ENCODE peak calls at places on chromosomes 1 and 21, in nine cellular contexts. One of them, this sample, is unnamed.

GRCh38 chr21:15278279-15278678 is 213.5 kb upstream of the NRIP1 start:
- DNase-seq in foreskin fibroblast: peak
- DNase-seq in progenitor cell of endocrine pancreas: no peak
- DNase-seq in OCI-LY7: no peak
- DNase-seq in body of pancreas: no peak
- DNase-seq in dorsolateral prefrontal cortex: no peak
- DNase-seq in H9: no peak
- DNase-seq in endothelial cell: no peak
- DNase-seq in epithelial cell of esophagus: no peak
- DNase-seq in this sample: no peak

GRCh38 chr1:34591751-34592629 is 162.9 kb upstream of the GJB5 start:
- DNase-seq in epithelial cell of esophagus: no peak
- DNase-seq in H9: no peak
- DNase-seq in progenitor cell of endocrine pancreas: no peak
- DNase-seq in dorsolateral prefrontal cortex: no peak
- DNase-seq in body of pancreas: no peak
- DNase-seq in foreskin fibroblast: no peak
- DNase-seq in OCI-LY7: no peak
- DNase-seq in endothelial cell: no peak
- DNase-seq in this sample: no peak

GRCh38 chr1:145992502-145992936 is 3.9 kb downstream of the TXNIP start:
- DNase-seq in dorsolateral prefrontal cortex: no peak
- DNase-seq in body of pancreas: no peak
- DNase-seq in H9: no peak
- DNase-seq in foreskin fibroblast: no peak
- DNase-seq in OCI-LY7: no peak
- DNase-seq in progenitor cell of endocrine pancreas: no peak
- DNase-seq in epithelial cell of esophagus: no peak
- DNase-seq in endothelial cell: no peak
- DNase-seq in this sample: no peak

GRCh38 chr1:173864179-173864867 is 3.5 kb downstream of the GAS5 start:
- DNase-seq in OCI-LY7: no peak
- DNase-seq in epithelial cell of esophagus: no peak
- DNase-seq in dorsolateral prefrontal cortex: no peak
- DNase-seq in progenitor cell of endocrine pancreas: no peak
- DNase-seq in foreskin fibroblast: no peak
- DNase-seq in H9: no peak
- DNase-seq in endothelial cell: no peak
- DNase-seq in body of pancreas: no peak
- DNase-seq in this sample: no peak

GRCh38 chr1:78649628-78650027 is at the start of gene IFI44:
- DNase-seq in epithelial cell of esophagus: peak
- DNase-seq in progenitor cell of endocrine pancreas: no peak
- DNase-seq in OCI-LY7: no peak
- DNase-seq in dorsolateral prefrontal cortex: peak
- DNase-seq in H9: no peak
- DNase-seq in body of pancreas: peak
- DNase-seq in foreskin fibroblast: peak
- DNase-seq in endothelial cell: no peak
- DNase-seq in this sample: peak

GRCh38 chr1:203056516-203056915 is 29.3 kb downstream of the MYOG start:
- DNase-seq in H9: no peak
- DNase-seq in epithelial cell of esophagus: no peak
- DNase-seq in foreskin fibroblast: no peak
- DNase-seq in OCI-LY7: no peak
- DNase-seq in dorsolateral prefrontal cortex: no peak
- DNase-seq in progenitor cell of endocrine pancreas: no peak
- DNase-seq in endothelial cell: no peak
- DNase-seq in body of pancreas: no peak
- DNase-seq in this sample: no peak

GRCh38 chr1:5273280-5274003 is 619.0 kb downstream of the AJAP1 start:
- DNase-seq in H9: no peak
- DNase-seq in foreskin fibroblast: no peak
- DNase-seq in epithelial cell of esophagus: no peak
- DNase-seq in dorsolateral prefrontal cortex: no peak
- DNase-seq in progenitor cell of endocrine pancreas: no peak
- DNase-seq in body of pancreas: no peak
- DNase-seq in OCI-LY7: peak
- DNase-seq in endothelial cell: no peak
- DNase-seq in this sample: no peak

GRCh38 chr1:212791261-212791675 is 309 bp downstream of the NSL1 start:
- DNase-seq in foreskin fibroblast: peak
- DNase-seq in H9: no peak
- DNase-seq in body of pancreas: no peak
- DNase-seq in endothelial cell: no peak
- DNase-seq in epithelial cell of esophagus: peak
- DNase-seq in dorsolateral prefrontal cortex: peak
- DNase-seq in progenitor cell of endocrine pancreas: no peak
- DNase-seq in OCI-LY7: no peak
- DNase-seq in this sample: no peak

GRCh38 chr1:223136086-223136485 is 7.0 kb downstream of the TLR5 start:
- DNase-seq in endothelial cell: no peak
- DNase-seq in epithelial cell of esophagus: no peak
- DNase-seq in H9: peak
- DNase-seq in dorsolateral prefrontal cortex: no peak
- DNase-seq in OCI-LY7: no peak
- DNase-seq in progenitor cell of endocrine pancreas: no peak
- DNase-seq in body of pancreas: no peak
- DNase-seq in foreskin fibroblast: no peak
- DNase-seq in this sample: no peak

GRCh38 chr1:223133824-223134435 is 9.1 kb downstream of the TLR5 start:
- DNase-seq in endothelial cell: peak
- DNase-seq in progenitor cell of endocrine pancreas: peak
- DNase-seq in foreskin fibroblast: peak
- DNase-seq in epithelial cell of esophagus: peak
- DNase-seq in H9: peak
- DNase-seq in body of pancreas: peak
- DNase-seq in OCI-LY7: peak
- DNase-seq in dorsolateral prefrontal cortex: peak
- DNase-seq in this sample: peak

GRCh38 chr1:223129229-223129851 is 13.7 kb downstream of the TLR5 start:
- DNase-seq in endothelial cell: peak
- DNase-seq in foreskin fibroblast: peak
- DNase-seq in progenitor cell of endocrine pancreas: peak
- DNase-seq in dorsolateral prefrontal cortex: no peak
- DNase-seq in OCI-LY7: no peak
- DNase-seq in body of pancreas: peak
- DNase-seq in H9: peak
- DNase-seq in epithelial cell of esophagus: peak
- DNase-seq in this sample: peak

GRCh38 chr1:223135176-223135575 is 7.9 kb downstream of the TLR5 start:
- DNase-seq in dorsolateral prefrontal cortex: no peak
- DNase-seq in OCI-LY7: no peak
- DNase-seq in H9: no peak
- DNase-seq in endothelial cell: no peak
- DNase-seq in body of pancreas: no peak
- DNase-seq in epithelial cell of esophagus: peak
- DNase-seq in foreskin fibroblast: peak
- DNase-seq in progenitor cell of endocrine pancreas: no peak
- DNase-seq in this sample: no peak

DNA sequence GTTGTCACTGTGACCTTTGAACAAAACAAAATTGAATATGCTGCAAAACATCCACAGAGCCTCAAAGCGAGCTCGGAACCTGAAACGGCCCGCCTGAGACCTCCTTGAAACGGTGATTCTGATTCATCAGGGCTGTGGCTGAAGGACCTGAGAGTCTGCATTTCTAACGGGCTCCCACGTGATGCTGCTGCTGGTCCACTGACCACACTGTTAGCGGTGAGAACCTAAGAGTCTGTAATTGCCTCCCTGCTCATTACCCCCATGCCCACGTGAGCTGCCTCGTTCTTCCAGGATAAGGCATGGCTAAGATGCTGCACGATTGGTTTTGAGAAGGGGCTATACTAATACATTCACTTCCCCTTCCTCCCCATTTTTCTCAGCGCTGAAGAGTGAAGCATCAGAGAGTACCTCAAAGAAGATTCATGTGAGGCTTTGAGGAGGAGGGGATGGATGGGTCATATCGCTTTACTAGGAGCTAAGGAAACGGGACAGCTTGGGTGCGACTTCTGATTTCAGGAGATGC is 9.7 kb downstream of the TLR5 start:
- DNase-seq in epithelial cell of esophagus: no peak
- DNase-seq in OCI-LY7: no peak
- DNase-seq in body of pancreas: no peak
- DNase-seq in endothelial cell: no peak
- DNase-seq in dorsolateral prefrontal cortex: no peak
- DNase-seq in H9: peak
- DNase-seq in progenitor cell of endocrine pancreas: no peak
- DNase-seq in foreskin fibroblast: no peak
- DNase-seq in this sample: no peak
- TF ChIP-seq CTCF in epithelial cell of esophagus: no peak
- TF ChIP-seq CTCF in OCI-LY7: no peak
- TF ChIP-seq CTCF in body of pancreas: no peak
- TF ChIP-seq CTCF in endothelial cell: no peak
- TF ChIP-seq CTCF in dorsolateral prefrontal cortex: no peak
- TF ChIP-seq CTCF in H9: no peak
- TF ChIP-seq CTCF in progenitor cell of endocrine pancreas: no peak
- TF ChIP-seq CTCF in foreskin fibroblast: no peak
- TF ChIP-seq CTCF in this sample: peak

GRCh38 chr1:63463248-63463647 is 59.8 kb downstream of the ITGB3BP start:
- DNase-seq in H9: no peak
- DNase-seq in body of pancreas: no peak
- DNase-seq in dorsolateral prefrontal cortex: no peak
- DNase-seq in OCI-LY7: no peak
- DNase-seq in progenitor cell of endocrine pancreas: no peak
- DNase-seq in epithelial cell of esophagus: peak
- DNase-seq in endothelial cell: no peak
- DNase-seq in foreskin fibroblast: peak
- DNase-seq in this sample: no peak

GRCh38 chr1:63461661-63462230 is 61.3 kb downstream of the ITGB3BP start:
- DNase-seq in dorsolateral prefrontal cortex: no peak
- DNase-seq in endothelial cell: no peak
- DNase-seq in body of pancreas: no peak
- DNase-seq in H9: no peak
- DNase-seq in foreskin fibroblast: no peak
- DNase-seq in progenitor cell of endocrine pancreas: no peak
- DNase-seq in epithelial cell of esophagus: no peak
- DNase-seq in OCI-LY7: no peak
- DNase-seq in this sample: no peak

GRCh38 chr1:63466759-63467158 is 56.3 kb downstream of the ITGB3BP start:
- DNase-seq in foreskin fibroblast: no peak
- DNase-seq in H9: peak
- DNase-seq in endothelial cell: no peak
- DNase-seq in dorsolateral prefrontal cortex: no peak
- DNase-seq in epithelial cell of esophagus: peak
- DNase-seq in OCI-LY7: no peak
- DNase-seq in progenitor cell of endocrine pancreas: no peak
- DNase-seq in body of pancreas: no peak
- DNase-seq in this sample: no peak
- TF ChIP-seq CTCF in foreskin fibroblast: no peak
- TF ChIP-seq CTCF in H9: no peak
- TF ChIP-seq CTCF in endothelial cell: no peak
- TF ChIP-seq CTCF in dorsolateral prefrontal cortex: no peak
- TF ChIP-seq CTCF in epithelial cell of esophagus: peak
- TF ChIP-seq CTCF in OCI-LY7: no peak
- TF ChIP-seq CTCF in progenitor cell of endocrine pancreas: no peak
- TF ChIP-seq CTCF in body of pancreas: no peak
- TF ChIP-seq CTCF in this sample: no peak

GRCh38 chr1:30684259-30684658 is 39.1 kb downstream of the MATN1 start:
- DNase-seq in H9: no peak
- DNase-seq in body of pancreas: no peak
- DNase-seq in OCI-LY7: no peak
- DNase-seq in progenitor cell of endocrine pancreas: no peak
- DNase-seq in epithelial cell of esophagus: no peak
- DNase-seq in foreskin fibroblast: no peak
- DNase-seq in dorsolateral prefrontal cortex: no peak
- DNase-seq in endothelial cell: no peak
- DNase-seq in this sample: no peak

GRCh38 chr1:30686236-30686635 is 37.1 kb downstream of the MATN1 start:
- DNase-seq in dorsolateral prefrontal cortex: no peak
- DNase-seq in endothelial cell: no peak
- DNase-seq in H9: no peak
- DNase-seq in OCI-LY7: no peak
- DNase-seq in epithelial cell of esophagus: no peak
- DNase-seq in foreskin fibroblast: no peak
- DNase-seq in body of pancreas: peak
- DNase-seq in progenitor cell of endocrine pancreas: no peak
- DNase-seq in this sample: no peak

GRCh38 chr1:30685796-30686165 is 37.6 kb downstream of the MATN1 start:
- DNase-seq in endothelial cell: no peak
- DNase-seq in OCI-LY7: no peak
- DNase-seq in epithelial cell of esophagus: no peak
- DNase-seq in body of pancreas: no peak
- DNase-seq in foreskin fibroblast: no peak
- DNase-seq in progenitor cell of endocrine pancreas: no peak
- DNase-seq in H9: no peak
- DNase-seq in dorsolateral prefrontal cortex: no peak
- DNase-seq in this sample: no peak

GRCh38 chr1:30683699-30684098 is 39.7 kb downstream of the MATN1 start:
- DNase-seq in foreskin fibroblast: no peak
- DNase-seq in epithelial cell of esophagus: no peak
- DNase-seq in H9: no peak
- DNase-seq in OCI-LY7: no peak
- DNase-seq in endothelial cell: no peak
- DNase-seq in progenitor cell of endocrine pancreas: no peak
- DNase-seq in dorsolateral prefrontal cortex: no peak
- DNase-seq in body of pancreas: no peak
- DNase-seq in this sample: no peak

DNA sequence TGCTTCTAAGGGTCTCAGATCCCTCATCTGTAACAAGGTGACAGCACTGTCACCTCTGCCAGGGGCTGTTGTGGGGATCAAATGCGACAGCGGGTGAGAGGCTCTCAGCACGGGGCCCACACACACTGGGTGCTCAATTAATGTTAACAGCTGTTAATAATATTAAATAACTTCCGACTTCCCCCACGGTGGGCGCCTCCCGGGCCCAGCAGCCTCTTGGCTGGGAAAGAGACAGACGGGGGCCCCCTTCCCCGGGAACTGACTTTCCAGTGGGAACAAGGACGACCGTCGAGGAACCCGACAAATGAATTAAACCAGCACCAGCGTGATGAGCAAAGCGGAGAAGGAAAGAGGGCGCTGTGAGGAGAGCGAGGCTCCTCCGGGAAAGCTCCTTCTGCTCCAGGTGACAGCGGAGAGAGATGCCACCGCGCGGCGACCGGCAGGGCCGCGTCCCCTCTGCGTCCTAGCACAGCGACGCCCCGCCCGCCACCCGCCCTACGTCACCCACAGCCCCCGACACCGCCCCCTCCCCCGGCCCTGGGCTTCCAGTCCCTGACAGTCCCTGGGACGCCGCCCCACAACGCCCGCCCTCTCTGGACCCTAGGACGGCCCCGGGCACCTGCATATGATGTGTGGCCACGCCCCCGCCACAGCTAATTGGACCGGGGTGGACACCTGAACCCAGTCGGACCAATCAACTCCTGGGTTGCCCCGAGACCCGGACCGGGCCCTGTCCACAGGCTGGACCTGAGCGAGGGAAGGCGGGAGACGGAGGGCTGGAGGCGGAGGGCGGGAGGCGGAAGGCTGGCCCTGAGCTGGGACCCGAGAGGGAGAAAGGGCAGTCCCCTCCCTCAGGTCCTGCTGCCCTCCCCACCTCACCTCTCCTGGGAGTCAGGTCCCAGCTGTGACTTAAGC is 38.2 kb downstream of the MATN1 start:
- DNase-seq in foreskin fibroblast: no peak
- DNase-seq in body of pancreas: peak
- DNase-seq in OCI-LY7: no peak
- DNase-seq in epithelial cell of esophagus: no peak
- DNase-seq in progenitor cell of endocrine pancreas: peak
- DNase-seq in endothelial cell: peak
- DNase-seq in dorsolateral prefrontal cortex: no peak
- DNase-seq in H9: peak
- DNase-seq in this sample: no peak
- TF ChIP-seq CTCF in foreskin fibroblast: no peak
- TF ChIP-seq CTCF in body of pancreas: peak
- TF ChIP-seq CTCF in OCI-LY7: no peak
- TF ChIP-seq CTCF in epithelial cell of esophagus: no peak
- TF ChIP-seq CTCF in progenitor cell of endocrine pancreas: peak
- TF ChIP-seq CTCF in endothelial cell: no peak
- TF ChIP-seq CTCF in dorsolateral prefrontal cortex: no peak
- TF ChIP-seq CTCF in H9: peak
- TF ChIP-seq CTCF in this sample: no peak

DNA sequence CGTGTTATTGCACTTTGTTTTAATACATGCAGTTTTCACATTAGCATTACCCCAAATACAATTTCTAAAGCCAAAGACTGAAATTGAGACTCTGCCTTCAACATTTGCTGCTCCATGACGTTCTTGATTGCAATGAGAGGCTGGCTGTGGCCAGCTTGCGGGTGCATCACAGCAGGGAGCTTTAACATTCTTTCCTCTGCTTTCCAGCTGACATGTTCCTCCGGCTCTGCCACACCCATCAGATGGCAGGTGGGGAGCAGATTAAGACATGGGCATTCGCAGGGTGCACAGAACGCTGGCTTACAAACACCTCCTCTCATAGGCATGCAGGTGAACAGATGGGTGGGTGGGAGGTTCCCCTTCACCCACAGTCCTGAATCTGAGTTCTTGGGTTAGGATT is 314.1 kb downstream of the DISC1 start:
- DNase-seq in progenitor cell of endocrine pancreas: no peak
- DNase-seq in H9: no peak
- DNase-seq in foreskin fibroblast: no peak
- DNase-seq in OCI-LY7: no peak
- DNase-seq in body of pancreas: no peak
- DNase-seq in dorsolateral prefrontal cortex: no peak
- DNase-seq in endothelial cell: no peak
- DNase-seq in epithelial cell of esophagus: no peak
- DNase-seq in this sample: no peak
- TF ChIP-seq CTCF in progenitor cell of endocrine pancreas: no peak
- TF ChIP-seq CTCF in H9: no peak
- TF ChIP-seq CTCF in foreskin fibroblast: no peak
- TF ChIP-seq CTCF in OCI-LY7: no peak
- TF ChIP-seq CTCF in body of pancreas: no peak
- TF ChIP-seq CTCF in dorsolateral prefrontal cortex: no peak
- TF ChIP-seq CTCF in endothelial cell: no peak
- TF ChIP-seq CTCF in epithelial cell of esophagus: no peak
- TF ChIP-seq CTCF in this sample: no peak